ENCODE peak calls at places on chromosomes 16 and 17, in ten cellular contexts. X is HAP-1, A is islet precursor cell, Q is ovary, F is endothelial cell, E is H1, J is choroid plexus epithelial cell, O is lower lobe of right lung, V is left cardiac atrium, W is EH. D is an unnamed sample.

GRCh38 chr16:685967-686366 is 1.8 kb upstream of the JMJD8 start:
- DNase-seq in X (peak; percentile 79), A (no peak), Q (peak; percentile 51), F (peak; percentile 62), E (no peak), J (peak; percentile 42), O (peak; percentile 74), V (no peak), W (peak; percentile 48), D (peak; percentile 45)

GRCh38 chr16:8572919-8573724 is 17.2 kb downstream of the TMEM114 start:
- DNase-seq in X (peak; percentile 54), A (peak; percentile 71), Q (no peak), F (peak; percentile 36), E (no peak), J (peak; percentile 82), O (no peak), V (no peak), W (peak; percentile 36), D (no peak)

GRCh38 chr17:76537578-76538280 is at the start of gene CYGB:
- DNase-seq in X (no peak), A (peak; percentile 76), Q (no peak), F (no peak), E (no peak), J (peak; percentile 61), O (peak; percentile 59), V (peak; percentile 64), W (no peak), D (no peak)

GRCh38 chr17:82399030-82399429 is 19.1 kb upstream of the HEXD start:
- DNase-seq in X (no peak), A (no peak), Q (no peak), F (no peak), E (no peak), J (peak; percentile 33), O (no peak), V (no peak), W (peak; percentile 90), D (no peak)

GRCh38 chr17:41579484-41580243 is 7.0 kb downstream of the KRT14 start:
- DNase-seq in X (peak; percentile 94), A (peak; percentile 97), Q (peak; percentile 67), F (peak; percentile 95), E (peak; percentile 78), J (peak; percentile 82), O (peak; percentile 80), V (peak; percentile 71), W (peak; percentile 82), D (peak; percentile 80)

GRCh38 chr17:27322026-27322425 is 28.1 kb downstream of the WSB1 start:
- DNase-seq in X (no peak), A (no peak), Q (no peak), F (no peak), E (no peak), J (no peak), O (no peak), V (no peak), W (no peak), D (no peak)

GRCh38 chr16:49022351-49022963 is 259.2 kb downstream of the CBLN1 start:
- DNase-seq in X (no peak), A (no peak), Q (no peak), F (no peak), E (no peak), J (no peak), O (no peak), V (no peak), W (no peak), D (no peak)

GRCh38 chr17:48374650-48375230 is 55.3 kb downstream of the SKAP1 start:
- DNase-seq in X (peak; percentile 72), A (no peak), Q (no peak), F (peak; percentile 37), E (peak; percentile 9), J (peak; percentile 8), O (no peak), V (no peak), W (peak; percentile 17), D (peak; percentile 33)

GRCh38 chr17:64418506-64419339 is 28.1 kb upstream of the PECAM1 start:
- DNase-seq in X (no peak), A (no peak), Q (no peak), F (no peak), E (no peak), J (peak; percentile 82), O (no peak), V (no peak), W (peak; percentile 75), D (no peak)

GRCh38 chr17:50080827-50081226 is 14.3 kb upstream of the PDK2 start:
- DNase-seq in X (no peak), A (no peak), Q (no peak), F (no peak), E (no peak), J (no peak), O (peak; percentile 32), V (no peak), W (no peak), D (no peak)

GRCh38 chr16:85430523-85431381 is 182.4 kb upstream of the GSE1 start:
- DNase-seq in X (no peak), A (no peak), Q (no peak), F (no peak), E (no peak), J (no peak), O (peak; percentile 48), V (peak; percentile 18), W (no peak), D (no peak)

GRCh38 chr16:89318871-89319627 is 101.5 kb downstream of the ZNF778 start:
- DNase-seq in X (no peak), A (no peak), Q (no peak), F (no peak), E (no peak), J (no peak), O (peak; percentile 27), V (no peak), W (no peak), D (no peak)

GRCh38 chr17:74831442-74832146 is 28.1 kb downstream of the GRIN2C start:
- DNase-seq in X (no peak), A (no peak), Q (no peak), F (no peak), E (no peak), J (no peak), O (no peak), V (no peak), W (no peak), D (no peak)

GRCh38 chr17:4161179-4161559 is 18.2 kb downstream of the CYB5D2 start:
- DNase-seq in X (peak; percentile 38), A (peak; percentile 99), Q (no peak), F (no peak), E (peak; percentile 50), J (peak; percentile 93), O (peak; percentile 53), V (no peak), W (peak; percentile 94), D (no peak)

GRCh38 chr17:39576187-39576586 is 31.5 kb downstream of the NEUROD2 start:
- DNase-seq in X (no peak), A (peak; percentile 70), Q (no peak), F (peak; percentile 57), E (no peak), J (no peak), O (no peak), V (no peak), W (peak; percentile 29), D (no peak)

GRCh38 chr17:47229535-47230443 is 20.6 kb downstream of the MYL4 start:
- DNase-seq in X (peak; percentile 87), A (peak; percentile 98), Q (peak; percentile 91), F (peak; percentile 74), E (peak; percentile 69), J (peak; percentile 98), O (peak; percentile 82), V (peak; percentile 90), W (peak; percentile 93), D (peak; percentile 78)

GRCh38 chr17:37388266-37388665 is 12.5 kb downstream of the C17orf78 start:
- DNase-seq in X (no peak), A (no peak), Q (no peak), F (no peak), E (no peak), J (peak; percentile 40), O (no peak), V (no peak), W (peak; percentile 52), D (no peak)

GRCh38 chr16:27790546-27791403 is 240.8 kb downstream of the KATNIP start:
- DNase-seq in X (no peak), A (no peak), Q (no peak), F (no peak), E (no peak), J (no peak), O (no peak), V (no peak), W (no peak), D (no peak)

GRCh38 chr17:56598471-56598870 is 5.0 kb downstream of the NOG start:
- DNase-seq in X (peak; percentile 43), A (peak; percentile 89), Q (no peak), F (no peak), E (no peak), J (no peak), O (no peak), V (no peak), W (peak; percentile 74), D (no peak)

GRCh38 chr17:10295728-10296343 is 77.0 kb downstream of the MYH13 start:
- DNase-seq in X (peak; percentile 15), A (peak; percentile 88), Q (peak; percentile 45), F (peak; percentile 80), E (peak; percentile 44), J (peak; percentile 50), O (no peak), V (peak; percentile 47), W (peak; percentile 62), D (peak; percentile 51)

GRCh38 chr17:60372790-60373483 is 19.0 kb downstream of the USP32 start:
- DNase-seq in X (no peak), A (peak; percentile 60), Q (no peak), F (no peak), E (no peak), J (peak; percentile 76), O (no peak), V (no peak), W (peak; percentile 84), D (no peak)

GRCh38 chr17:77906377-77906871 is 52.1 kb upstream of the TNRC6C start:
- DNase-seq in X (no peak), A (no peak), Q (no peak), F (no peak), E (no peak), J (no peak), O (no peak), V (no peak), W (no peak), D (no peak)

GRCh38 chr17:75738218-75738802 is 17.1 kb downstream of the ITGB4 start:
- DNase-seq in X (no peak), A (no peak), Q (no peak), F (no peak), E (no peak), J (peak; percentile 17), O (peak; percentile 79), V (no peak), W (peak; percentile 65), D (no peak)

GRCh38 chr16:29989111-29989858 is 6.1 kb downstream of the HIRIP3 start:
- DNase-seq in X (no peak), A (no peak), Q (no peak), F (no peak), E (no peak), J (no peak), O (peak; percentile 77), V (no peak), W (no peak), D (no peak)

GRCh38 chr17:18379246-18380146 is 1.9 kb downstream of the EVPLL start:
- DNase-seq in X (no peak), A (peak; percentile 76), Q (no peak), F (no peak), E (no peak), J (no peak), O (no peak), V (no peak), W (no peak), D (no peak)

GRCh38 chr17:56754523-56755208 is 79.1 kb downstream of the C17orf67 start:
- DNase-seq in X (peak; percentile 10), A (peak; percentile 92), Q (no peak), F (peak; percentile 11), E (no peak), J (peak; percentile 81), O (no peak), V (no peak), W (peak; percentile 89), D (no peak)

GRCh38 chr17:62737513-62737912 is 70.6 kb downstream of the MARCHF10 start:
- DNase-seq in X (no peak), A (peak; percentile 51), Q (no peak), F (no peak), E (no peak), J (no peak), O (no peak), V (no peak), W (no peak), D (peak; percentile 20)

GRCh38 chr17:74527756-74528155 is 3.5 kb downstream of the CD300LB start:
- DNase-seq in X (no peak), A (peak; percentile 35), Q (no peak), F (no peak), E (no peak), J (no peak), O (no peak), V (no peak), W (no peak), D (no peak)